ENCODE peak calls at places on chromosomes 5 and 9, in four cellular contexts. J is right lobe of liver, A is cardiac fibroblast, H is NCI-H510A treated with DMSO at 0.1 percent for 48 hours. F is an unnamed sample.

GRCh38 chr9:112841261-112841660 is 49.4 kb downstream of the SLC46A2 start:
- DNase-seq in J (no peak), H (peak; percentile 18), A (no peak), F (no peak)

GRCh38 chr9:129069128-129069824 is 11.6 kb upstream of the DOLPP1 start:
- DNase-seq in J (peak; percentile 93), H (no peak), A (no peak), F (peak; percentile 89)

GRCh38 chr5:98307811-98308210 is 465.7 kb upstream of the RGMB start:
- DNase-seq in H (no peak), A (peak; percentile 90), J (no peak), F (no peak)

GRCh38 chr5:152978141-152978835 is 512.2 kb upstream of the GRIA1 start:
- DNase-seq in H (no peak), J (no peak), A (no peak), F (no peak)

GRCh38 chr5:173675287-173675996 is 59.0 kb upstream of the BOD1 start:
- DNase-seq in H (no peak), J (no peak), A (no peak), F (no peak)

GRCh38 chr5:8831854-8832253 is 714.0 kb downstream of the SEMA5A start:
- DNase-seq in H (no peak), J (no peak), A (peak; percentile 53), F (no peak)

GRCh38 chr9:120475341-120475740 is 104.6 kb downstream of the CDK5RAP2 start:
- DNase-seq in A (peak; percentile 45), H (no peak), J (no peak), F (no peak)

GRCh38 chr9:134515026-134515821 is 126.4 kb upstream of the COL5A1 start:
- DNase-seq in J (no peak), H (no peak), A (peak; percentile 35), F (peak; percentile 49)

GRCh38 chr5:176899296-176899891 is at the start of gene HK3:
- DNase-seq in H (no peak), J (peak; percentile 45), A (no peak), F (peak; percentile 60)

F was measured in Right ventricle myocardium inferior.